ENCODE peak calls at places on chromosomes 6 and 20, in nine cellular contexts. C is pancreas; O is pulmonary artery endothelial cell; S is endothelial cell; R is stromal cell of bone marrow; J is left ventricle myocardium inferior; Y is islet precursor cell; P is naive thymus-derived CD4-positive, alpha-beta T cell; N is spleen. W is an unnamed sample.

GRCh38 chr20:21183722-21184121 is 57.8 kb downstream of the KIZ start:
- DNase-seq in C (no peak), O (no peak), S (no peak), R (no peak), J (no peak), Y (no peak), P (no peak), N (no peak), W (no peak)

GRCh38 chr6:26064619-26065257 is 22.5 kb upstream of the HFE start:
- DNase-seq in C (peak), O (no peak), S (peak), R (no peak), J (no peak), Y (no peak), P (no peak), N (no peak), W (no peak)

GRCh38 chr20:44633187-44633851 is 18.2 kb downstream of the ADA start:
- DNase-seq in C (no peak), O (no peak), S (no peak), R (no peak), J (no peak), Y (no peak), P (no peak), N (no peak), W (peak)

GRCh38 chr6:5379647-5380242 is 118.4 kb downstream of the FARS2 start:
- DNase-seq in C (no peak), O (peak), S (peak), R (no peak), J (no peak), Y (peak), P (peak), N (no peak), W (no peak)

GRCh38 chr6:42572523-42572922 is 8.7 kb downstream of the UBR2 start:
- DNase-seq in C (no peak), O (no peak), S (no peak), R (no peak), J (no peak), Y (no peak), P (no peak), N (no peak), W (no peak)

GRCh38 chr6:108175592-108176279 is 9.9 kb downstream of the NR2E1 start:
- DNase-seq in C (peak), O (no peak), S (peak), R (no peak), J (no peak), Y (no peak), P (no peak), N (peak), W (no peak)

GRCh38 chr6:30481213-30481964 is 7.9 kb upstream of the HLA-E start:
- DNase-seq in C (no peak), O (no peak), S (no peak), R (no peak), J (no peak), Y (no peak), P (no peak), N (peak), W (no peak)

GRCh38 chr6:32127717-32128592 is at the start of gene ATF6B:
- DNase-seq in C (peak), O (peak), S (peak), R (peak), J (peak), Y (peak), P (peak), N (peak), W (peak)

GRCh38 chr20:9515761-9516657 is 1.6 kb downstream of the LAMP5 start:
- DNase-seq in C (peak), O (no peak), S (no peak), R (no peak), J (peak), Y (peak), P (no peak), N (no peak), W (no peak)

GRCh38 chr6:1381397-1382330 is 7.7 kb upstream of the FOXF2 start:
- DNase-seq in C (peak), O (no peak), S (peak), R (no peak), J (no peak), Y (peak), P (peak), N (peak), W (no peak)

GRCh38 chr6:36339156-36339555 is 2.5 kb upstream of the BNIP5 start:
- DNase-seq in C (no peak), O (no peak), S (no peak), R (no peak), J (no peak), Y (no peak), P (no peak), N (no peak), W (no peak)

GRCh38 chr20:1509237-1509636 is 18.0 kb upstream of the SIRPB2 start:
- DNase-seq in C (no peak), O (no peak), S (peak), R (no peak), J (no peak), Y (no peak), P (no peak), N (no peak), W (no peak)

GRCh38 chr20:21027569-21027968 is 78.6 kb downstream of the LINC00237 start:
- DNase-seq in C (no peak), O (no peak), S (peak), R (no peak), J (no peak), Y (peak), P (no peak), N (no peak), W (no peak)

GRCh38 chr6:34052071-34052825 is 93.6 kb downstream of the GRM4 start:
- DNase-seq in C (no peak), O (no peak), S (no peak), R (no peak), J (no peak), Y (no peak), P (no peak), N (no peak), W (no peak)

GRCh38 chr6:36224918-36225461 is 28.4 kb downstream of the BRPF3 start:
- DNase-seq in C (no peak), O (no peak), S (no peak), R (no peak), J (no peak), Y (no peak), P (no peak), N (no peak), W (no peak)

GRCh38 chr20:62313460-62314338 is 10.9 kb downstream of the ADRM1 start:
- DNase-seq in C (no peak), O (no peak), S (no peak), R (no peak), J (no peak), Y (no peak), P (no peak), N (no peak), W (peak)

GRCh38 chr6:39451831-39452230 is 129.3 kb upstream of the KCNK16 start:
- DNase-seq in C (no peak), O (no peak), S (no peak), R (no peak), J (no peak), Y (no peak), P (no peak), N (no peak), W (no peak)

GRCh38 chr20:45993197-45993951 is 15.3 kb upstream of the MMP9 start:
- DNase-seq in C (no peak), O (no peak), S (no peak), R (no peak), J (no peak), Y (peak), P (no peak), N (no peak), W (peak)

GRCh38 chr20:22586645-22587310 is 2.4 kb upstream of the FOXA2 start:
- DNase-seq in C (peak), O (no peak), S (peak), R (no peak), J (no peak), Y (peak), P (no peak), N (no peak), W (no peak)

GRCh38 chr6:92369309-92369708 is 1050.0 kb downstream of the EPHA7 start:
- DNase-seq in C (no peak), O (no peak), S (no peak), R (no peak), J (no peak), Y (no peak), P (no peak), N (no peak), W (no peak)

GRCh38 chr6:3031857-3032256 is 32.2 kb downstream of the NQO2 start:
- DNase-seq in C (no peak), O (no peak), S (no peak), R (no peak), J (no peak), Y (no peak), P (no peak), N (no peak), W (no peak)

GRCh38 chr20:33719277-33719988 is 677 bp downstream of the PXMP4 start:
- DNase-seq in C (peak), O (no peak), S (no peak), R (no peak), J (no peak), Y (no peak), P (no peak), N (no peak), W (no peak)

GRCh38 chr6:86010915-86011786 is 368.5 kb upstream of the SYNCRIP start:
- DNase-seq in C (no peak), O (no peak), S (no peak), R (no peak), J (no peak), Y (no peak), P (no peak), N (no peak), W (no peak)

W was measured in RWPE2.